ENCODE peak calls at places on chromosomes 1 and 21, in eight cellular contexts. G, F, W, A, R, O, X and L are unnamed samples.
A peak's percentile ranks its signal among the peaks of the same experiment; 100 is the strongest.

GRCh38 chr21:46078984-46079356 is 18.9 kb upstream of the COL6A2 start:
- DNase-seq in A (no peak), X (peak; percentile 63), O (no peak), W (no peak), F (no peak), R (no peak), G (no peak), L (peak; percentile 65)

GRCh38 chr1:208445710-208446702 is 201.8 kb upstream of the PLXNA2 start:
- DNase-seq in G (no peak), F (peak; percentile 5), A (no peak), O (no peak), W (no peak), X (no peak), R (no peak), L (no peak)

GRCh38 chr1:77762072-77762476 is 2.4 kb upstream of the USP33 start:
- DNase-seq in A (peak; percentile 81), O (peak; percentile 56), W (no peak), F (peak; percentile 42), R (no peak), G (no peak), X (peak; percentile 62), L (no peak)

GRCh38 chr21:46674430-46675007 is 39.0 kb downstream of the PRMT2 start:
- DNase-seq in X (no peak), F (no peak), O (no peak), R (no peak), W (no peak), G (no peak), A (no peak), L (no peak)

GRCh38 chr21:38955495-38955894 is 149.8 kb downstream of the ETS2 start:
- DNase-seq in O (no peak), R (no peak), A (peak; percentile 77), F (no peak), W (no peak), G (peak; percentile 39), X (peak; percentile 36), L (no peak)

GRCh38 chr1:53906121-53906520 is 12.1 kb downstream of the DIO1 start:
- DNase-seq in W (no peak), G (no peak), O (no peak), A (no peak), R (no peak), X (no peak), F (no peak), L (no peak)

GRCh38 chr21:33286600-33287456 is 20.7 kb downstream of the IL10RB start:
- DNase-seq in G (peak; percentile 73), A (peak; percentile 70), R (no peak), F (peak; percentile 35), W (no peak), O (peak; percentile 82), X (peak; percentile 61), L (no peak)

GRCh38 chr1:108011295-108011694 is 46.3 kb upstream of the VAV3 start:
- DNase-seq in G (no peak), R (no peak), X (no peak), W (no peak), O (no peak), F (no peak), A (no peak), L (no peak)

GRCh38 chr1:89698624-89699023 is 65.7 kb downstream of the LRRC8C start:
- DNase-seq in G (no peak), R (no peak), W (no peak), F (no peak), X (no peak), A (no peak), O (no peak), L (no peak)

GRCh38 chr1:94909486-94909885 is 17.4 kb downstream of the CNN3 start:
- DNase-seq in R (no peak), W (no peak), X (no peak), O (no peak), A (no peak), F (no peak), G (no peak), L (no peak)

GRCh38 chr1:81760487-81761097 is 40.1 kb upstream of the ADGRL2 start:
- DNase-seq in X (peak; percentile 42), O (peak; percentile 36), F (no peak), R (no peak), G (no peak), A (peak; percentile 45), W (peak; percentile 18), L (no peak)

GRCh38 chr21:43602277-43603229 is 56.7 kb downstream of the HSF2BP start:
- DNase-seq in O (no peak), F (no peak), A (no peak), G (no peak), R (no peak), X (no peak), W (no peak), L (no peak)

GRCh38 chr1:901108-901859 is 22.4 kb upstream of the SAMD11 start:
- DNase-seq in G (no peak), W (no peak), A (no peak), R (no peak), X (no peak), F (no peak), O (no peak), L (peak; percentile 43)

GRCh38 chr1:29437946-29438345 is 201.6 kb downstream of the PTPRU start:
- DNase-seq in W (no peak), R (no peak), F (no peak), O (no peak), A (no peak), X (no peak), G (no peak), L (no peak)

GRCh38 chr21:43193651-43194302 is 25.0 kb downstream of the CRYAA start:
- DNase-seq in A (peak; percentile 89), X (peak; percentile 75), G (no peak), O (peak; percentile 76), R (no peak), F (peak; percentile 12), W (no peak), L (peak; percentile 63)

GRCh38 chr1:228317891-228318810 is 88.5 kb downstream of the TRIM11 start:
- DNase-seq in G (peak; percentile 17), F (no peak), R (no peak), W (no peak), X (no peak), O (no peak), A (no peak), L (peak; percentile 55)
- TF ChIP-seq CTCF in G (no peak), F (no peak), R (no peak), W (no peak), X (no peak), O (no peak), A (no peak), L (no peak)

GRCh38 chr1:182703539-182703938 is 19.2 kb upstream of the RGS8 start:
- DNase-seq in O (no peak), X (no peak), A (no peak), R (no peak), G (no peak), W (no peak), F (no peak), L (no peak)

GRCh38 chr1:182698977-182699672 is 14.7 kb upstream of the RGS8 start:
- DNase-seq in R (no peak), O (no peak), F (no peak), A (no peak), W (no peak), G (no peak), X (peak; percentile 6), L (no peak)

GRCh38 chr1:182702826-182703524 is 18.6 kb upstream of the RGS8 start:
- DNase-seq in A (no peak), W (no peak), O (no peak), R (no peak), G (no peak), F (no peak), X (no peak), L (no peak)

GRCh38 chr1:182699673-182700350 is 15.4 kb upstream of the RGS8 start:
- DNase-seq in A (no peak), X (no peak), W (no peak), G (no peak), F (no peak), O (peak; percentile 35), R (peak; percentile 32), L (peak; percentile 74)

DNA sequence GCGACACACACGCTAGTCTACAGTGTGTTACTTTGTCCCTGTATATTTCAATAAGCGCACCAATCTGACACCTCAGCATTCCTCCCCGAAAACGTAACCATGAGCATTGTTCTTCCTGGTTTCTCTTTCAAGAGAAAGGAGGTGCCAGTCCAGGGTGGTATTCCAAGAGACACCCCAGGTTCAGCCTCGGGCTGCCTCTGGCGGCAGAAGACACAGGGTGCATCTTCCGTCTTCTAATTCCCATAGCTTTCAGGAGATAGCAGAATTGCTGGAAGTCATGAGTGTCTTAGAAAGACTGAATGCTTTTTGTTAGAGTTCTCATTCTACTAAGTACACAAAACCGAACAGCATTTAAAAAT is 15.9 kb upstream of the RGS8 start:
- DNase-seq in A (no peak), W (no peak), O (no peak), G (no peak), F (no peak), R (no peak), X (no peak), L (no peak)
- TF ChIP-seq CTCF in A (no peak), W (no peak), O (no peak), G (no peak), F (no peak), R (no peak), X (no peak), L (no peak)

DNA sequence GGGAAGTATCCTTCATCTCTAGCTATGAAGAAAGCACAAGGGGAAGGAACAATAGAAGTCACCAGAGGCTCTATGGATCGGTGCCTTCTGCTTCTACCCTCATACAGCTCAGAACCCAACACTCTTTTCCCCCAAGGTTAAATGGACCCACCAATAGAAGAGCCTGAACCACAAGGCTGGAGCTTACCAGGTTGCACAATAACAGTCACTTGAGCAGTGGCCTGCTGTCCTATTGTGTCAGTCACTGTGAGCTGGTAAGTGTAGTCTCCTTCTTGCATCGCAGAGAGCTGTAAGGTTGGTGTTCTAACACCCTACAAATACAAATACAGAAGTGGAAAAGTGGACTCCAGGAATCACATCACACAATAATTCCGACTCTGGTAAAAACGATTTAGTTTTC is 103.0 kb downstream of the KIAA0319L start:
- DNase-seq in F (no peak), O (no peak), W (no peak), X (no peak), R (no peak), G (no peak), A (no peak), L (no peak)
- TF ChIP-seq CTCF in F (no peak), O (no peak), W (no peak), X (no peak), R (no peak), G (no peak), A (no peak), L (no peak)

DNA sequence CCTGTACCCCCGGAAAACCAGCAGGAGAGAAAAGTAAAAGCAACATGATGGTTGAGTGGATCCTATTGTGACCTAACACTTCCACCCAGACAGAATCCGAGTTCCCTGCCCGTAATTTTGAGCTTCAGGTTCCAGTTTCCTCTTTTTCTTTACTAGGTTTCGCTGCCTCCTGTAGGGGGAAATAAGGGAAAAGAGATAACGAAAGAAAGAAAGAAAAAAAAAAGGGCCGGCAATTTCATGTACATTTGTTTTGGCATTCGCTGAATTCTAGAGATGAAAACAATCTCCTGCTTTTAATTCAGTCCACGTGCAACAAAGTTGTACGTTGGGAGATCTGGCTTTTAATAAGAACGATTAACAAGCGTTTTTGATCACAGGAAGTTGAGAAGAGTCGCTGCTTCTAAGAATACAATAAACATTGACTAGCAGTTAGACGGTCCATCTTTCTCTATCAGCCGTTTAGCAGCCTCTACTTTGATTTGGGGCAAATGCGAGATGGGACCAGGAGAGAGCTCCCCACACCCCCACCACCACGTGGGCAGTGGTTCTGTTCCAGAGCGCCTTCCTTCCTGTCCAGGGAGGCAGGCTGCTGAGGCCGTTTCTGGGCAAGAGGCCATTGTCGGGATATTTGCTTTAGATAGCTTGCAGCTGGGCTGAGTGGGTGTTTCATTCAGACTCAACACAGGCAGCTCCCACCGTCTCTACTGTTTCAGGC is 155.9 kb upstream of the RUNX1 start:
- DNase-seq in R (no peak), W (peak; percentile 83), G (peak; percentile 90), A (peak; percentile 98), X (peak; percentile 90), F (no peak), O (peak; percentile 83), L (no peak)
- TF ChIP-seq CTCF in R (no peak), W (peak; percentile 41), G (no peak), A (peak; percentile 44), X (peak; percentile 43), F (no peak), O (no peak), L (no peak)